ENCODE peak calls at places on chromosomes 13 and 19, in four cellular contexts. H is GM12878, Q is K562, K is HepG2. U is an unnamed sample.

GRCh38 chr13:29994911-29995601 is 144.6 kb upstream of the UBL3 start:
- DNase-seq in H (no peak), K (no peak), Q (no peak), U (no peak)

GRCh38 chr13:80508031-80508430 is 167.1 kb upstream of the SPRY2 start:
- DNase-seq in K (no peak), Q (no peak), H (no peak), U (no peak)

GRCh38 chr13:58461217-58461616 is 829.7 kb downstream of the PCDH17 start:
- DNase-seq in Q (no peak), K (no peak), H (no peak), U (peak; percentile 46)

GRCh38 chr19:41426952-41427646 is at the start of gene B3GNT8:
- DNase-seq in Q (peak; percentile 94), K (peak; percentile 59), H (no peak), U (peak; percentile 71)

GRCh38 chr19:7533281-7533819 is 2.2 kb upstream of the PNPLA6 start:
- DNase-seq in Q (no peak), H (no peak), K (no peak), U (no peak)

GRCh38 chr13:53238241-53238640 is 209.6 kb downstream of the OLFM4 start:
- DNase-seq in Q (no peak), K (no peak), H (no peak), U (no peak)

GRCh38 chr13:114049026-114049425 is 75.2 kb upstream of the C13orf46 start:
- DNase-seq in K (no peak), H (no peak), Q (no peak), U (no peak)

GRCh38 chr19:51750381-51751124 is 1.1 kb downstream of the FPR1 start:
- DNase-seq in K (no peak), Q (no peak), H (no peak), U (no peak)

GRCh38 chr13:79915386-79915785 is 425.5 kb downstream of the SPRY2 start:
- DNase-seq in H (no peak), Q (no peak), K (no peak), U (peak; percentile 40)

GRCh38 chr13:33355470-33355869 is 69.9 kb upstream of the STARD13 start:
- DNase-seq in Q (no peak), H (no peak), K (no peak), U (no peak)

GRCh38 chr13:76783798-76784197 is 102.4 kb downstream of the KCTD12 start:
- DNase-seq in Q (no peak), K (no peak), H (no peak), U (no peak)

GRCh38 chr19:531753-532571 is at the start of gene CDC34:
- DNase-seq in K (no peak), H (no peak), Q (peak; percentile 61), U (peak; percentile 68)

GRCh38 chr13:112229992-112230872 is 145.9 kb upstream of the SPACA7 start:
- DNase-seq in Q (no peak), K (no peak), H (no peak), U (no peak)

GRCh38 chr19:30924670-30925069 is 424.6 kb downstream of the TSHZ3 start:
- DNase-seq in K (no peak), H (no peak), Q (no peak), U (no peak)

GRCh38 chr13:36904219-36904618 is 15.8 kb downstream of the SMAD9 start:
- DNase-seq in H (no peak), K (no peak), Q (no peak), U (no peak)

GRCh38 chr13:75685239-75685697 is 49.1 kb downstream of the LMO7 start:
- DNase-seq in H (no peak), K (peak; percentile 42), Q (no peak), U (no peak)

GRCh38 chr19:4369109-4369887 is 25.9 kb downstream of the MPND start:
- DNase-seq in K (no peak), H (peak; percentile 90), Q (peak; percentile 41), U (no peak)

GRCh38 chr13:108948269-108948671 is 318.9 kb downstream of the MYO16 start:
- DNase-seq in Q (no peak), H (no peak), K (peak; percentile 24), U (no peak)

GRCh38 chr19:1469936-1470863 is 8.8 kb downstream of the C19orf25 start:
- DNase-seq in K (no peak), H (no peak), Q (peak; percentile 80), U (no peak)

GRCh38 chr13:109058071-109058470 is 428.7 kb downstream of the MYO16 start:
- DNase-seq in H (no peak), Q (no peak), K (no peak), U (no peak)

GRCh38 chr13:43567608-43568007 is 219.2 kb downstream of the ENOX1 start:
- DNase-seq in H (no peak), Q (no peak), K (no peak), U (no peak)

GRCh38 chr13:104936304-104936703 is 1599.2 kb downstream of the EFNB2 start:
- DNase-seq in H (no peak), K (no peak), Q (no peak), U (no peak)

GRCh38 chr13:105908581-105908980 is 626.9 kb downstream of the EFNB2 start:
- DNase-seq in Q (no peak), H (no peak), K (no peak), U (no peak)

GRCh38 chr19:45179848-45180370 is 1.3 kb downstream of the BLOC1S3 start:
- DNase-seq in K (no peak), Q (peak; percentile 41), H (no peak), U (no peak)

GRCh38 chr13:39612023-39612637 is 9.1 kb upstream of the LHFPL6 start:
- DNase-seq in K (peak; percentile 58), H (no peak), Q (peak; percentile 20), U (peak; percentile 44)

GRCh38 chr19:4748589-4748988 is 24.9 kb upstream of the DPP9 start:
- DNase-seq in H (no peak), K (no peak), Q (no peak), U (no peak)

GRCh38 chr13:99941911-99942310 is 29.7 kb downstream of the ZIC5 start:
- DNase-seq in K (no peak), H (no peak), Q (no peak), U (no peak)

GRCh38 chr13:30868806-30869470 is 37.1 kb upstream of the MEDAG start:
- DNase-seq in H (no peak), K (no peak), Q (no peak), U (no peak)

GRCh38 chr13:79992111-79992510 is 348.8 kb downstream of the SPRY2 start:
- DNase-seq in H (no peak), Q (no peak), K (no peak), U (no peak)

GRCh38 chr13:27264181-27264580 is 6.4 kb upstream of the RASL11A start:
- DNase-seq in H (no peak), Q (no peak), K (no peak), U (peak; percentile 30)

GRCh38 chr13:96052655-96053002 is 572 bp downstream of the UGGT2 start:
- DNase-seq in H (peak; percentile 28), K (peak; percentile 52), Q (peak; percentile 17), U (peak; percentile 61)

GRCh38 chr13:110359840-110360301 is 52.8 kb downstream of the COL4A2 start:
- DNase-seq in K (no peak), Q (no peak), H (no peak), U (no peak)

GRCh38 chr13:110363009-110363408 is 55.9 kb downstream of the COL4A2 start:
- DNase-seq in H (no peak), Q (no peak), K (no peak), U (no peak)

GRCh38 chr13:110364081-110364480 is 57.0 kb downstream of the COL4A2 start:
- DNase-seq in Q (no peak), H (no peak), K (no peak), U (no peak)

GRCh38 chr13:110360598-110360997 is 53.5 kb downstream of the COL4A2 start:
- DNase-seq in H (no peak), K (no peak), Q (no peak), U (no peak)

DNA sequence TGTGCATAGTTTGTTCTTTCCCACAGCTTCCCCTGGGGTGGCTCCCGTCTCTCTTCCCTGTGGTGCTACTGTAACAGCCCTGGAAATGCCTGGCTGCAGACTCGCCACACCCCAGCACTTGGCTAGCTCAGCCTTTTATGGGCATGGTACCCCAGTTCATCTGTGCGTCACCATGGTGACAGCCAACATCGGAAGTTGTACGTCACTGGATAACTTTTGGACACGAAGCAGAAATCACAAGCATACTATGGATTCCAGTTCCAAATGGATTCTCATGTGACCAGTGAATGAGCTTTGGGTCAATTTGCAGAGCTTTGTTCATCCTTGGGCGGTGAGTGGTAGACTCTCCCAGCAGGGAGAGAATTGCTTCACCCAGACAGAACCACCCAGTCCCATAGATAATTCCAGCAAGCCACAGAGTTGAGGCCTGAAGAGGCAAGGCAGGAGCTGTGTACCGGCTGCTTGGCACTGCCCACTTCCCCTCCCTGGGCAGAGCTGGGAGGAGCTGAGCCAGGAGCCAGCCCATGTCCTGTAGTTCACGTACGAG is 54.4 kb downstream of the COL4A2 start:
- DNase-seq in Q (no peak), H (no peak), K (no peak), U (no peak)
- H3K9ac ChIP-seq in Q (no peak overlapping the region), H (no peak overlapping the region), K (no peak overlapping the region), U (no peak overlapping the region)

GRCh38 chr19:53463263-53463662 is 4.3 kb upstream of the ZNF813 start:
- DNase-seq in Q (peak; percentile 63), K (no peak), H (no peak), U (peak; percentile 79)
- TF ChIP-seq NFIC in Q (no peak), K (no peak), H (no peak), U (no peak)

DNA sequence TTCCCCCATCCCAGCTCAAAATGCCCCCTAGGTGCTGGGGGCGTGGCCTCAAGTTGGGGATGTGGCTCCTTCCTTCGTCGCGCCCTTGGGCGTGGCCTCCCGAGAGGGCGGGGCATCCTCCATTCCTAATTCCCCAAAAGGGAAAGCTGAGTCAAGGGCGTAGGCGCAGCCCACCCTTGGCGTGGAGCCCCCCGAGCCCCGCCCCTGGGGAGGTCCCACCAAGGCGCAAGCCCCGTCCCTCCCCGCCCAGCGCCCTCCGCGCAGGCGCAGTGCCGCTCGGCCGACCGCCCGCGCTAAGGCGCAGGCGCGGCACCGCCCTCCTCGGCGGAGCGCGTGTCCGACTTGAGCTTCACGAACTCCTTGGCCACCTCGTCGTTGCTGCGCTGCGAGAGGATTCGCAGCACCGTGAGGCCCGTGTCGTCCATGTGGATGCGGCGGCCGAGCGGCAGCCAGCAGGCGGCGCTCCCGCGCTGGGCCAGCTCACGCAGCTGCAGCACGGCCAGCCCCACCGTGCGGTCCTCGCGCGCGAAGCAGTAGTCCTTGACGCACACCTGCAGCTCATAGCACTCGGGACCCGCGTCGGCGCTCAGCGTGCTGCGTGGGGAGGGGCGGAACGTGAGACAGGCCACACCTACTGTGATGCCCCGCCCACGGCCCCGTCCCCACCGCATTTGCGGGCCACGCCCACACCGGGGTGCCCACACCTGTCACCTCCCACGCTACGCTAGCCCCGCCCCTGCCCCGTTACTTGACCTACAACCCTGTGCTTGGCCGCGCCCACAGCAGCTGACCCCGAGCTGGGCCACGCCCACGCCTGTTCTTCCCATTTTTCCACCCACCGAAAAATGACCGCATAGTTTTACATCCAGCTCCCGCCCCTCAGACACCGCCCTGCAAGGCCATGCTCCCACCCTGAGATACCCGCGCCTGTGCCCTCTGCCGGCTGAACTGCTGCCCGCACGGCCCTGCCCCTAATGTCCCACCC is 50.6 kb downstream of the COLGALT1 start:
- DNase-seq in K (peak; percentile 80), Q (peak; percentile 95), H (peak; percentile 54), U (peak; percentile 98)
- H3K9ac ChIP-seq in K (peak overlapping the region; percentile 70), Q (peak overlapping the region; percentile 95), H (no peak overlapping the region), U (peak overlapping the region; percentile 53)

GRCh38 chr19:29715695-29716581 is 877 bp upstream of the C19orf12 start:
- DNase-seq in Q (no peak), K (peak; percentile 38), H (no peak), U (no peak)
- TF ChIP-seq NFIC in Q (no peak), K (no peak), H (no peak), U (no peak)